ENCODE peak calls at places on chromosomes 3 and 15, in four cellular contexts. Q is SK-N-SH, Z is GM12878, S is K562. H is an unnamed sample.

GRCh38 chr3:49867871-49868321 is 1.8 kb downstream of the CAMKV start:
- DNase-seq in Q (no peak), Z (no peak), S (peak; percentile 46), H (peak; percentile 78)

GRCh38 chr15:55196011-55196410 is 730 bp downstream of the RSL24D1 start:
- DNase-seq in Q (no peak), Z (no peak), S (no peak), H (no peak)

GRCh38 chr15:26648676-26649075 is 124.2 kb downstream of the GABRB3 start:
- DNase-seq in Q (no peak), Z (no peak), S (no peak), H (no peak)

GRCh38 chr3:48180530-48181253 is 7.5 kb downstream of the CDC25A start:
- DNase-seq in Q (no peak), Z (no peak), S (no peak), H (no peak)

GRCh38 chr15:99076555-99077308 is 28.1 kb upstream of the SYNM start:
- DNase-seq in Q (peak; percentile 74), Z (peak; percentile 74), S (peak; percentile 62), H (peak; percentile 50)

GRCh38 chr15:59622289-59622688 is 10.7 kb downstream of the GCNT3 start:
- DNase-seq in Q (peak; percentile 54), Z (no peak), S (peak; percentile 63), H (peak; percentile 69)

GRCh38 chr3:10996345-10997050 is 4.0 kb downstream of the SLC6A1 start:
- DNase-seq in Q (no peak), Z (no peak), S (no peak), H (no peak)

GRCh38 chr3:42488687-42489086 is 13.8 kb upstream of the VIPR1 start:
- DNase-seq in Q (no peak), Z (no peak), S (no peak), H (no peak)

GRCh38 chr3:15629860-15630597 is 28.5 kb downstream of the BTD start:
- DNase-seq in Q (peak; percentile 76), Z (peak; percentile 83), S (peak; percentile 81), H (peak; percentile 44)

GRCh38 chr3:18424862-18425640 is at the start of gene SATB1:
- DNase-seq in Q (peak; percentile 85), Z (no peak), S (peak; percentile 32), H (peak; percentile 86)

DNA sequence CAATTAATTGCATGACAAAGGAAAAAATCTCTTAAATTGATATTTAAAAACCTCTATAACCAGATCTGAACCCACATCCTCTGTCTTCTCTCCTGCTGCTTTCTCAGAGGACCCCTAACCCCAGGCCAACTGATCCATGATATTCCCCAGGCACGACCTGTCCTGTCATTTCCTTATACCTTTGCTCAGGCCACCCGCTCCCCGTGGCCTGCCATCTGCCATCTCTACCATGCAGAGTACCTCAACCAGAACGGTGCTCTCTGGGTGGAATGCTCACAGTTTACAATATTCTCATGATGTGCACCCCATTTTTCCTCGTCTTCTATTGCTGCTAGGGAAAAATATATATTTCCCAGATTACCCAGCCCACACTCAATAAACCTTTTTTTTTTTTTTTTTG is 57.7 kb downstream of the ARHGEF3 start:
- DNase-seq in Q (no peak), Z (no peak), S (no peak), H (no peak)
- TF ChIP-seq USF1 in Q (no peak), Z (no peak), S (no peak), H (no peak)

GRCh38 chr15:81096398-81096797 is 37.7 kb upstream of the CFAP161 start:
- DNase-seq in Q (no peak), Z (no peak), S (no peak), H (no peak)

GRCh38 chr15:81098349-81098748 is 35.7 kb upstream of the CFAP161 start:
- DNase-seq in Q (no peak), Z (no peak), S (no peak), H (no peak)

GRCh38 chr15:81097893-81098280 is 36.2 kb upstream of the CFAP161 start:
- DNase-seq in Q (no peak), Z (no peak), S (no peak), H (no peak)

GRCh38 chr15:81097116-81097892 is 36.8 kb upstream of the CFAP161 start:
- DNase-seq in Q (no peak), Z (no peak), S (no peak), H (no peak)

DNA sequence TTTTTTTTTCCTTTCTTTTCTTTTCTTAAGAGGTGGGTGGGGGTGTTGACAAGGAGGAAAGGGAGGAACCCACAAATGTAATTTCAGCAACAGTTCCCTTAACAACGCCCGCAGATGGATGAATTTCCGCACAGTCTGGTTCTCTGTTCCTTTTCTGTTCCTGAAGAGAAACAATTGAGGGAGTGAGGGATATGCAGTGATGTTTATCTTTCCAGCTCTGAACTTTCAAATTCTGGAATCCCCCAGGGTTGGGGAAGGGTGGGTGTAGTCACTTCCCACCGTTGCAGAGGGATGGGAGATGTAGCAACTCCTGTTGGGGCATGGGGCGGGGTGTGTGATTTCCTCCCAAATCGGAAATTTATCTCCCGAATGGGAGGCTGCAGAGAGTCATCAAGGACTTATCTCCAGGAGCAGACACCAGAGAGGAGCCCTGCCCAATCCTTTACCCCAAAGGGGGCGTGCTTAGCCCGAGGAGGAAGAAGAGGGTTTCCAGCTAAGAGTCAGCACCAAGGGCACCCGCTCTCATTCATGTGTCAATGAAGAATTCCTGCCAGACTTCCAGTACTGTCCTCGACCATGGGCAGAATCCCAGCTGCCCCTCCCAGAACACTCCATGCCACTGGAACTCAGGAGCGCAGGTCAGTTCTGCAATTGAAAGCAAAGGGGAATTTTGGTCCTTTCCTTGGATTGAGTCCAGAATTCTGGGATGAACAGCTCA is 35.0 kb upstream of the CFAP161 start:
- DNase-seq in Q (no peak), Z (no peak), S (peak; percentile 88), H (no peak)
- TF ChIP-seq USF2 in Q (no peak), Z (no peak), S (no peak), H (no peak)

GRCh38 chr3:139129892-139130291 is 85.2 kb upstream of the PRR23C start:
- DNase-seq in Q (no peak), Z (no peak), S (no peak), H (no peak)

GRCh38 chr3:139134678-139135372 is 90.1 kb upstream of the PRR23C start:
- DNase-seq in Q (no peak), Z (no peak), S (peak; percentile 57), H (no peak)

GRCh38 chr3:139130390-139131140 is 85.9 kb upstream of the PRR23C start:
- DNase-seq in Q (no peak), Z (no peak), S (no peak), H (no peak)

GRCh38 chr3:139132976-139133375 is 88.3 kb upstream of the PRR23C start:
- DNase-seq in Q (no peak), Z (no peak), S (no peak), H (no peak)

DNA sequence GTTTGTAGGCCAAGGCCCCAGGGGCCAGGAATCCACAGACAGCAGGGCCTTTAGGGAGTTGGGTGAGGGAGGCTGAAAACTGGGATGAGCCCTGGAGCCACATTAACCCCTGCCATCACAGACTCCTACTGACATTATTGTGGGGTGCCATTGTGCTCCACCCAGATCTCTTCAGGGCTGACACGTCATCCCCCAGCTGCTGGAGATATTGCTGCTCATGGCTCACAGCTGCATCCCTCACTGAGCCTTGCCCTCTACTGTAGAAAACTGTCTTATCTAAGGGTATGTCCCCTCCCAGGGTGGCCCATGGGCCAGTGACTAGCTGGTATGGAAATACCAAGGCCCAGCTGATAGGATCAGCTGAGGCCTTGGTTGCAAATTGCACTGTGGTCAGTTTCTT is 87.3 kb upstream of the PRR23C start:
- DNase-seq in Q (no peak), Z (no peak), S (no peak), H (no peak)
- TF ChIP-seq USF1 in Q (no peak), Z (no peak), S (no peak), H (no peak)

DNA sequence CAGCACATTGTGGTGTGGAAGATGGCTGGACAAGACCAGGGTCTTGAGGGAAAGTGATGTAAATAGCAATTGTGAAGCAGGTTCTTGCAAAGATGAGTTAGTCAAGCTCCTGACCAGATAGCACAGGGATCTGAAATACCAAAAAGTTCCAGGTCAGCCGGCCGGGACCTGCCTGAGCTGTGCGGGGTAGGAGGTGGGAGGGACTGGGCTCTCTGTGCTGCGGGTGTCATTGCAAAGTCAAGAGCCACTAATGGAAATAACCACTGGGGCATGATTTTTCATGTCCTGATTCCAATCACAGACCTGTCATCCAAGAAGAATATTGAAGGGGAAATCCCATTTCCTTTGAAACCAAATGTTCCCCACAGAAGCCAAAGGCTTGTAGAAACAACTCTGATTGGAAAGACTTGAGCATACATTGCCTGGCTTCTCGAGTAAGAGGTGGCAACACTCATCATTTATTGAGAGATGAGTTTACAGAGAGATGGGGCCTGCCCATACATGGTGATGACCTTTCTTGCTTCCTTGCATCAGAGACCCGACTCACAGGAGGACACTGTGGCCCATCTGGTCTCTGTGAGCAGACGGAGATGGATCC is 44.2 kb upstream of the KY start:
- DNase-seq in Q (no peak), Z (no peak), S (no peak), H (no peak)
- TF ChIP-seq USF2 in Q (no peak), Z (no peak), S (no peak), H (no peak)

DNA sequence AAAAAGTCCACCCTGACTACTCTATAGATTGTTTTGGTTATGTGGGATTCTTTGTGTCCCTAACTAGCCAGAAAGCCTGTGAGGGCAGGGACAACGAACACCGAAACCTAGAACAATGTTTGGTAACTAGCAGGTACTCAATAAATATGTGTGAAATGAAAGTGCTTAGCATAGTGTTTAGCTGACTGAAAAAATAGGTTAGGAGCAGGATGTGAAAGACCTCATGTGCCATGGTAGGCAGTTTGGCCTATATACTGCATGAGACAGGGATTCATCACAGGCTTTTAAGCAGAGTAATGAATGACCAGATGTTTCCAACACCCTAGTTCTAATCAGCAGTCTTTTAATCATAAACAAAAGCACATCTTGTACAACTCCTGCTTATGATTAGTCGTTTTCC is 64.2 kb downstream of the MYO5A start:
- DNase-seq in Q (peak; percentile 19), Z (peak; percentile 90), S (no peak), H (no peak)
- TF ChIP-seq USF1 in Q (no peak), Z (no peak), S (no peak), H (no peak)

GRCh38 chr3:143824675-143825074 is 23.6 kb downstream of the SLC9A9 start:
- DNase-seq in Q (no peak), Z (no peak), S (no peak), H (no peak)

GRCh38 chr3:143827425-143827824 is 20.8 kb downstream of the SLC9A9 start:
- DNase-seq in Q (no peak), Z (no peak), S (no peak), H (no peak)

GRCh38 chr3:143826296-143826695 is 22.0 kb downstream of the SLC9A9 start:
- DNase-seq in Q (no peak), Z (no peak), S (no peak), H (no peak)

GRCh38 chr3:143822374-143822773 is 25.9 kb downstream of the SLC9A9 start:
- DNase-seq in Q (no peak), Z (no peak), S (no peak), H (no peak)

DNA sequence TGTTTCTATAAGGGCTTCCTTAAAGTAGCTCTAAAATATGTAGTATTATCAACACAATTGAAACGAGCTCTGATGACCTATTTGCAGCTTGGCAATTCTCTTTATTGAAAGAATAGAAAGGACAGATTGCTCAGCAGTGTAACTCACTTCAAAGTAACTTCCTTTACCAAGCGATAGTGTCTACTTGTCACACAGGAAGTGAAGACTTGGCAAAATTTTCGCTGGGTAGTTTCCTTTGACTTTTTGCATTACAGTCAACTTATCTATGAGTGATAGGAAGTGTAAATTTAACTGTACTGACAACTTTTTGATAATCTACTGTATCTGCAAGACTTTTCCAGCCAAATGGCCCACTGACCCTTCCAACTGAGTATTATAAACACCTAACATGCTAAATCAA is 22.8 kb downstream of the SLC9A9 start:
- DNase-seq in Q (no peak), Z (peak; percentile 50), S (no peak), H (no peak)
- TF ChIP-seq USF2 in Q (no peak), Z (no peak), S (no peak), H (no peak)

H was measured in WTC11.